ENCODE peak calls at places on chromosomes 3 and 15, in four cellular contexts. Q is HFF-Myc, W is body of pancreas, A is AG09309. Y is an unnamed sample.
A peak's percentile ranks its signal among the peaks of the same experiment; 100 is the strongest.

GRCh38 chr15:25859838-25860645 is 3.1 kb downstream of the ATP10A start:
- DNase-seq in A (no peak), W (no peak), Q (no peak), Y (peak; percentile 62)

GRCh38 chr3:89072671-89073070 is 34.8 kb upstream of the EPHA3 start:
- DNase-seq in W (no peak), Q (no peak), A (no peak), Y (no peak)

GRCh38 chr3:109382573-109382972 is 45.2 kb upstream of the DPPA4 start:
- DNase-seq in Q (no peak), W (no peak), A (no peak), Y (no peak)

GRCh38 chr15:99955181-99955525 is 221.9 kb upstream of the LYSMD4 start:
- DNase-seq in A (no peak), W (no peak), Q (no peak), Y (no peak)

GRCh38 chr3:51716805-51717204 is 9.9 kb downstream of the GRM2 start:
- DNase-seq in W (no peak), A (no peak), Q (no peak), Y (peak; percentile 63)

GRCh38 chr3:172859035-172859434 is 108.5 kb downstream of the ECT2 start:
- DNase-seq in W (no peak), Q (no peak), A (no peak), Y (no peak)

GRCh38 chr3:8341853-8342252 is 159.8 kb upstream of the LMCD1 start:
- DNase-seq in Q (no peak), W (no peak), A (no peak), Y (no peak)

GRCh38 chr3:53101956-53102355 is 28.3 kb downstream of the RFT1 start:
- DNase-seq in A (no peak), Q (no peak), W (no peak), Y (no peak)

GRCh38 chr15:99424131-99424571 is 141.6 kb upstream of the MEF2A start:
- DNase-seq in Q (no peak), A (no peak), W (no peak), Y (peak; percentile 52)

GRCh38 chr15:40952301-40952900 is 870 bp upstream of the CHAC1 start:
- DNase-seq in Q (no peak), W (no peak), A (no peak), Y (no peak)

GRCh38 chr3:194325424-194326165 is 25.5 kb downstream of the CPN2 start:
- DNase-seq in Q (no peak), A (no peak), W (no peak), Y (no peak)

GRCh38 chr3:104279617-104280016 is 1087.1 kb upstream of the ALCAM start:
- DNase-seq in W (no peak), A (peak; percentile 28), Q (peak; percentile 0), Y (no peak)

GRCh38 chr3:112741956-112742355 is 101.0 kb upstream of the CCDC80 start:
- DNase-seq in W (no peak), A (no peak), Q (no peak), Y (no peak)

GRCh38 chr3:123318374-123318773 is 116.6 kb downstream of the SEC22A start:
- DNase-seq in W (no peak), A (no peak), Q (no peak), Y (peak; percentile 33)

GRCh38 chr3:189334064-189334920 is 162.5 kb downstream of the TPRG1 start:
- DNase-seq in W (no peak), Q (no peak), A (peak; percentile 33), Y (no peak)

GRCh38 chr3:178709047-178709446 is 172.8 kb downstream of the KCNMB2 start:
- DNase-seq in A (no peak), Q (no peak), W (no peak), Y (no peak)

GRCh38 chr3:127820221-127820870 is 2.0 kb downstream of the MGLL start:
- DNase-seq in Q (no peak), A (no peak), W (no peak), Y (no peak)

GRCh38 chr3:25787689-25788088 is 2.2 kb upstream of the OXSM start:
- DNase-seq in Q (no peak), A (no peak), W (no peak), Y (no peak)

GRCh38 chr15:75578206-75578947 is 738 bp downstream of the PTPN9 start:
- DNase-seq in A (no peak), Q (no peak), W (peak; percentile 13), Y (peak; percentile 52)

GRCh38 chr3:194483850-194484249 is 3.0 kb downstream of the ATP13A3 start:
- DNase-seq in A (no peak), Q (no peak), W (no peak), Y (no peak)

GRCh38 chr15:59688383-59688887 is 685 bp downstream of the BNIP2 start:
- DNase-seq in W (no peak), A (peak; percentile 48), Q (peak; percentile 9), Y (no peak)

GRCh38 chr3:51671090-51672082 is at the start of gene TEX264:
- DNase-seq in A (peak; percentile 25), W (peak; percentile 91), Q (peak; percentile 52), Y (peak; percentile 97)

GRCh38 chr15:66097151-66098018 is 156.2 kb downstream of the MEGF11 start:
- DNase-seq in A (no peak), W (no peak), Q (no peak), Y (no peak)

GRCh38 chr15:58515807-58516206 is 84.0 kb downstream of the LIPC start:
- DNase-seq in Q (no peak), A (no peak), W (peak; percentile 28), Y (no peak)

GRCh38 chr3:5317572-5317971 is 130.1 kb downstream of the EDEM1 start:
- DNase-seq in Q (no peak), W (no peak), A (no peak), Y (no peak)

GRCh38 chr15:58966698-58967097 is 20.8 kb upstream of the RNF111 start:
- DNase-seq in Q (no peak), A (no peak), W (no peak), Y (no peak)

GRCh38 chr15:58307313-58307961 is 124.4 kb upstream of the LIPC start:
- DNase-seq in Q (no peak), W (no peak), A (peak; percentile 56), Y (no peak)

GRCh38 chr15:64164436-64164835 is 1.6 kb upstream of the PPIB start:
- DNase-seq in Q (no peak), W (no peak), A (no peak), Y (no peak)

GRCh38 chr15:60390931-60391501 is 6.8 kb downstream of the ANXA2 start:
- DNase-seq in Q (no peak), A (no peak), W (peak; percentile 48), Y (no peak)

GRCh38 chr3:152524198-152525140 is 255.7 kb downstream of the MBNL1 start:
- DNase-seq in A (peak; percentile 17), W (peak; percentile 57), Q (peak; percentile 51), Y (no peak)

GRCh38 chr3:37707428-37708372 is 154.0 kb upstream of the CTDSPL start:
- DNase-seq in A (no peak), W (no peak), Q (no peak), Y (peak; percentile 68)

GRCh38 chr3:21435871-21436270 is 315.1 kb downstream of the ZNF385D start:
- DNase-seq in W (peak; percentile 6), Q (peak; percentile 67), A (peak; percentile 86), Y (no peak)

GRCh38 chr15:89206908-89207331 is 14.5 kb downstream of the RLBP1 start:
- DNase-seq in W (peak; percentile 80), Q (peak; percentile 24), A (no peak), Y (peak; percentile 79)

GRCh38 chr3:124850633-124851032 is 36.5 kb downstream of the ITGB5 start:
- DNase-seq in W (no peak), Q (no peak), A (no peak), Y (peak; percentile 76)

GRCh38 chr15:61474796-61475195 is 245.7 kb upstream of the RORA start:
- DNase-seq in W (no peak), Q (no peak), A (no peak), Y (no peak)

GRCh38 chr15:90249123-90249863 is at the start of gene TTLL13:
- DNase-seq in Q (peak; percentile 50), W (peak; percentile 98), A (no peak), Y (peak; percentile 98)

GRCh38 chr15:80856809-80857377 is 77.7 kb downstream of the CEMIP start:
- DNase-seq in Q (no peak), W (peak; percentile 75), A (no peak), Y (peak; percentile 81)

GRCh38 chr15:85826756-85827515 is 32.2 kb upstream of the KLHL25 start:
- DNase-seq in A (peak; percentile 47), Q (no peak), W (no peak), Y (no peak)

GRCh38 chr3:10299175-10299574 is 6.4 kb upstream of the GHRL start:
- DNase-seq in W (no peak), A (no peak), Q (no peak), Y (no peak)

GRCh38 chr3:48013288-48013980 is 2.8 kb downstream of the MAP4 start:
- DNase-seq in A (no peak), W (peak; percentile 81), Q (no peak), Y (no peak)

GRCh38 chr3:185363662-185364203 is 797 bp downstream of the MAP3K13 start:
- DNase-seq in W (no peak), Q (no peak), A (no peak), Y (no peak)
- H3K4me3 ChIP-seq in W (peak overlapping the region; percentile 62), Q (peak overlapping the region; percentile 38), A (peak overlapping the region; percentile 53), Y (peak overlapping the region; percentile 82)

DNA sequence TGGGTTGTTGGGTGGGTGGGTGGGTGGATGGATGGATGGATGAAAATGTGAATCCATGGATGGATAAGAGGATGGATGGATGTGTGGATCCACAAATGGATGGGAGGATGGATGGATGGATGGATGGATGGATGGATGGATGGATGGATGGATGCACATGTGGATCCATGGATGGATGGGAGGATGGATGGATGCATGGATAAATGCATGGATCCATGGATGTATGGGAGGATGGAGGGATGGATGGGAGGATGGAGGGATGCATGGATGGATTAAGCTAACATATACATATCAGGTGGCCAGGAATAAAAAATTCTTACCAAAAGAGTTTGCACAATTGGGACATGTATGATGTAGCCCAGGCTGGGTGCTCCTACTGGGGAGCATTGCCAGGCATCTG is 195.3 kb downstream of the FEZF2 start:
- DNase-seq in A (no peak), W (no peak), Q (no peak), Y (no peak)
- H3K4me3 ChIP-seq in A (no peak overlapping the region), W (no peak overlapping the region), Q (no peak overlapping the region), Y (no peak overlapping the region)

GRCh38 chr3:134370611-134371451 is 3.4 kb downstream of the AMOTL2 start:
- DNase-seq in W (no peak), Q (no peak), A (no peak), Y (peak; percentile 38)
- H3K4me3 ChIP-seq in W (no peak overlapping the region), Q (peak overlapping the region; percentile 95), A (peak overlapping the region; percentile 88), Y (no peak overlapping the region)

DNA sequence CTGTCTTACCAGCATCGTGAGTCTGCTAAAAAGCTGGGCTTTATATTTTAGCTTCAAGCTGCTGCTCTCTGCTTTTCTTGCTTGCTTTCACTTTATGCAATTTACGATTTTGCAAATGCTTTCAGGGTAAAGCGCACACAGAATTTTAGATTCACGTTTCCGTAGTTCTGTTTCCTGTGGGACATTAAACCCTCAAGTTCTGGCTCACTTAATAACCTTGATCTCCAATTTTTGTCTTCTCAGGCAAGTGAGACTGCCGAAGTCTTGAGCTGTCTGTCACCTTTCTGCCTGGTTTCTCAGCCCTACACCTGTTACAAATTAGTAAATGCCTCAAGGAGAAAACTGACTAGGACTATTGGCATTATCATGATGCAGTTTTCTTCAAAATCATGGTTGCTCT is 170.5 kb upstream of the TGFBR2 start:
- DNase-seq in Q (peak; percentile 14), A (no peak), W (no peak), Y (no peak)
- H3K4me3 ChIP-seq in Q (peak overlapping the region; percentile 8), A (peak overlapping the region; percentile 12), W (no peak overlapping the region), Y (no peak overlapping the region)

GRCh38 chr15:96323250-96324162 is 7.0 kb upstream of the NR2F2 start:
- DNase-seq in A (no peak), W (no peak), Q (no peak), Y (no peak)
- H3K4me3 ChIP-seq in A (no peak overlapping the region), W (no peak overlapping the region), Q (peak overlapping the region; percentile 98), Y (no peak overlapping the region)